ENCODE peak calls at places on chromosomes 16 and 17, in six cellular contexts. X is ovary; V is activated CD8-positive, alpha-beta T cell treated with anti-CD3 and anti-CD28 coated beads, Interleukin-2, amount 10 ng/mL, durations not matched to agents 7 days and 5 days; W is Kasumi-1; F is HTR-8/SVneo; I is iris pigment epithelial cell. J is an unnamed sample.

GRCh38 chr17:46949291-46950174 is 26.6 kb downstream of the GOSR2 start:
- DNase-seq in X (no peak), V (no peak), W (no peak), F (no peak), I (peak; percentile 41), J (no peak)

GRCh38 chr16:76856112-76856511 is 334.9 kb upstream of the MON1B start:
- DNase-seq in X (no peak), V (no peak), W (no peak), F (no peak), I (no peak), J (no peak)

GRCh38 chr17:21209511-21210175 is 4.3 kb downstream of the TMEM11 start:
- DNase-seq in X (no peak), V (no peak), W (no peak), F (no peak), I (no peak), J (no peak)

GRCh38 chr17:82623707-82624106 is 24.5 kb downstream of the WDR45B start:
- DNase-seq in X (no peak), V (no peak), W (no peak), F (no peak), I (no peak), J (no peak)

GRCh38 chr17:19769946-19770652 is 22.0 kb upstream of the ALDH3A1 start:
- DNase-seq in X (no peak), V (no peak), W (no peak), F (peak; percentile 80), I (peak; percentile 65), J (no peak)

GRCh38 chr16:68452176-68452575 is 3.9 kb upstream of the SMPD3 start:
- DNase-seq in X (no peak), V (no peak), W (no peak), F (peak; percentile 51), I (peak; percentile 21), J (no peak)

GRCh38 chr16:55949518-55949917 is 74.3 kb upstream of the CES5A start:
- DNase-seq in X (no peak), V (no peak), W (no peak), F (no peak), I (peak; percentile 1), J (no peak)

GRCh38 chr17:50080827-50081226 is 14.3 kb upstream of the PDK2 start:
- DNase-seq in X (no peak), V (no peak), W (no peak), F (no peak), I (no peak), J (no peak)

GRCh38 chr17:740240-741055 is 8.1 kb downstream of the TLCD3A start:
- DNase-seq in X (no peak), V (no peak), W (peak; percentile 72), F (no peak), I (no peak), J (peak; percentile 26)

GRCh38 chr16:50644245-50644644 is 36.9 kb downstream of the SNX20 start:
- DNase-seq in X (no peak), V (no peak), W (no peak), F (no peak), I (no peak), J (no peak)

GRCh38 chr17:2792541-2793169 is 3.6 kb upstream of the RAP1GAP2 start:
- DNase-seq in X (no peak), V (peak; percentile 82), W (no peak), F (no peak), I (no peak), J (peak; percentile 85)

GRCh38 chr17:38558751-38559024 is 47.1 kb downstream of the SRCIN1 start:
- DNase-seq in X (no peak), V (no peak), W (no peak), F (peak; percentile 37), I (no peak), J (no peak)

GRCh38 chr17:5419959-5420653 is at the start of gene RPAIN:
- DNase-seq in X (peak; percentile 85), V (peak; percentile 93), W (peak; percentile 72), F (peak; percentile 95), I (peak; percentile 90), J (peak; percentile 90)

GRCh38 chr17:74244128-74244527 is 29.9 kb upstream of the DNAI2 start:
- DNase-seq in X (no peak), V (no peak), W (no peak), F (no peak), I (no peak), J (no peak)

GRCh38 chr17:47277921-47278320 is 24.3 kb downstream of the ITGB3 start:
- DNase-seq in X (no peak), V (no peak), W (no peak), F (no peak), I (peak; percentile 56), J (no peak)

GRCh38 chr16:24826096-24826690 is 19.6 kb upstream of the SLC5A11 start:
- DNase-seq in X (no peak), V (no peak), W (no peak), F (no peak), I (no peak), J (no peak)

GRCh38 chr16:53055603-53056527 is 1.1 kb downstream of the CHD9 start:
- DNase-seq in X (peak; percentile 45), V (peak; percentile 26), W (peak; percentile 74), F (peak; percentile 36), I (peak; percentile 80), J (peak; percentile 19)

GRCh38 chr17:69473801-69474170 is 59.3 kb downstream of the MAP2K6 start:
- DNase-seq in X (no peak), V (no peak), W (no peak), F (no peak), I (peak; percentile 49), J (no peak)

GRCh38 chr16:48862087-48862532 is 252.1 kb upstream of the N4BP1 start:
- DNase-seq in X (no peak), V (no peak), W (no peak), F (peak; percentile 3), I (no peak), J (no peak)